ENCODE peak calls at places on chromosome 5, in four cellular contexts. J is neural progenitor cell, G is right atrium auricular region, S is GM12878. Z is an unnamed sample.

GRCh38 chr5:91214571-91214970 is 168.5 kb downstream of the ARRDC3 start:
- DNase-seq in J (no peak), G (no peak), S (no peak), Z (no peak)

GRCh38 chr5:177455036-177455660 is 8.5 kb downstream of the PRR7 start:
- DNase-seq in J (peak; percentile 94), G (no peak), S (no peak), Z (no peak)

GRCh38 chr5:178580556-178580955 is 9.6 kb downstream of the COL23A1 start:
- DNase-seq in J (no peak), G (peak; percentile 16), S (no peak), Z (no peak)

GRCh38 chr5:86837610-86838009 is 219.9 kb downstream of the COX7C start:
- DNase-seq in J (no peak), G (no peak), S (no peak), Z (no peak)

GRCh38 chr5:108102463-108102862 is 279.4 kb downstream of the FBXL17 start:
- DNase-seq in J (no peak), G (no peak), S (no peak), Z (no peak)

GRCh38 chr5:104498281-104498680 is 935.7 kb upstream of the NUDT12 start:
- DNase-seq in J (no peak), G (no peak), S (no peak), Z (no peak)

GRCh38 chr5:176653401-176653800 is 6.1 kb downstream of the TSPAN17 start:
- DNase-seq in J (no peak), G (no peak), S (peak; percentile 12), Z (no peak)

GRCh38 chr5:143634689-143635088 is 177.3 kb upstream of the HMHB1 start:
- DNase-seq in J (no peak), G (no peak), S (no peak), Z (no peak)

GRCh38 chr5:50711280-50711679 is 44.8 kb downstream of the PARP8 start:
- DNase-seq in J (no peak), G (no peak), S (peak; percentile 87), Z (no peak)

GRCh38 chr5:32964246-32964645 is 253.1 kb downstream of the NPR3 start:
- DNase-seq in J (no peak), G (no peak), S (no peak), Z (no peak)

DNA sequence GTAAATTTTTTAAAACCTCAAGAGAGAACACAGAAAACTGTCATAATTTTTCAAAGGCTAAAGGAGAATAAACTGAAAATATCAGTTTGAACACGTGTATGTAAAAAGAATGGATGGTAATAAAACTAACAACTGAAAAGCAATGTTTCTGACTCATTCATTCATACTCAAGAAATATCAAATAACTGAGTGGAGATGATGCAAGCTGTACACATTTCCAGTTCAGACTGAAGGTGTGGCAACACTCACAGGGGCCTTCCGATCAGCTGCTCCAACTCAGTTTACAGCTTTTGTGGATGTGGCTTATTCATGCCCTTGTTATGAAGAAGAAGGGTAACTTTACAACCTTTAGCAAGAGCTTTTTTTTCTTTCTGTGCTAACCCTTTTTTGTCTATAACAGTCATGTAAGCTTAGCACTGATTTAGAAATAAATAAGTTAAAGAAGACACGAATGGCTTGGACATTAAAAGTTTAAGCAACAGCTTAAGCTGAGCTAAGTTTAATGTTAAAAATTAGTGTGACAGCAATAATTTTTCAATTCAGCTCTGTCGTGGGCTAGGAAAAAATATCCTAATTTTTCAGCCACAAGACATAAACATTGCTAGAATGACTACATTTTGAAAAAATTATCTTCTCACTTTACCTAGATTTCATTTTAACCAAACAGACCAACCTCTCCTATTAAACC is 453.5 kb downstream of the RAB3C start:
- DNase-seq in J (no peak), G (peak; percentile 79), S (no peak), Z (no peak)
- H3K4me3 ChIP-seq in J (no peak overlapping the region), G (no peak overlapping the region), S (no peak overlapping the region), Z (peak overlapping the region; percentile 44)

DNA sequence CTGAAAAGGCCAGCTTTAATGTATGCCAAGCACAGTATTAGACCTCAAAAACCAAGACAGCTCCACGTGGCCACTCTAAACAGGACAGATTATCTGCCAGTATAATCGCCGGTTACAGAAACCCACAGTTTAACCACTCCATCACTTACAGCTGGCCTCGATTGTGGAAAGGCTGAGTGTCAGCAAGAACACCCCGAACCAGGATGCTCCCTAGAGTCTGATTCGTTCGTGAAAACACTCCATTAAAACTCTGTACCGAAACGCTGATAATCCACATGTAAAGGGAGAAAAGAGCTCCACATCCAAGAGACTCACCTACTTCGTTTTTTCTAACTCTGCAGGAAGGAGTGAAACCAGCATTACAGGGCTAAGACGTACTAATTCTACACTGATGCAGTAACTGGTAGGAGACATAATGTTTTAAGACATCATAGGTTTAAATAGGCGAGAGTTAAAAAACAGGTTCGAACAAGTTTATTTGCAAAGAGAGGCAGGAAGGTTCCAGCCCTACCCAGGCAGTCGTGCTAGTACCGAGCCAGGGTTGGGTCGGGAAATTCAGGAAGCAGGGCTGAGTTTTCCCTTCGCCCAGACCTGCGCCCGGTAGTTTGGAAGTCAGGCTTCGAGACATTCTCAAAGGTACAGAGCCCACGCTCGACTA is 952 bp downstream of the SERINC5 start:
- DNase-seq in J (no peak), G (no peak), S (no peak), Z (no peak)
- H3K27ac ChIP-seq in J (no peak overlapping the region), G (peak overlapping the region; percentile 96), S (no peak overlapping the region), Z (peak overlapping the region; percentile 77)

GRCh38 chr5:173714551-173715428 is 98.3 kb upstream of the BOD1 start:
- DNase-seq in J (no peak), G (no peak), S (no peak), Z (no peak)

GRCh38 chr5:173715607-173716006 is 99.2 kb upstream of the BOD1 start:
- DNase-seq in J (no peak), G (no peak), S (no peak), Z (no peak)

GRCh38 chr5:173717959-173718358 is 101.5 kb upstream of the BOD1 start:
- DNase-seq in J (no peak), G (no peak), S (no peak), Z (no peak)

GRCh38 chr5:173718469-173718868 is 102.0 kb upstream of the BOD1 start:
- DNase-seq in J (no peak), G (no peak), S (no peak), Z (no peak)

GRCh38 chr5:173716058-173716682 is 99.7 kb upstream of the BOD1 start:
- DNase-seq in J (no peak), G (no peak), S (no peak), Z (no peak)
- H3K4me3 ChIP-seq in J (no peak overlapping the region), G (no peak overlapping the region), S (no peak overlapping the region), Z (no peak overlapping the region)

DNA sequence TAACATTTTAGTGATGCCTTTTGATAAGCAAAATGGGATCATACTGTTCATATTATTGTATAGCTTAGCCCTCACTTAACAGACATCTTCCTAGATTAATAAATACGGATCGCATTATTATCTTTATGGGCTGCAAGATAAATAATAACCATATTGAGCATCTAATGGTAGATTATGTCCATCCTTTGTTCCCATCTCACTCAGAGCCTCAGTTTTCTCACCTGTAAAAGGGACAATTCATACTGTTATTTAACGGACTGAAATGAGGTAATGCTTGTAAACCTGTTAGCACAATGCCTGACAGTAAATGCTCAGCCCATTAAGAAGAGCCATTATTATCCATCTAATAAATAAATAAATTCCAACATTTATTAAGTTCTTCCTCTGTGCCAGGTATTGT is 3.0 kb upstream of the RPL26L1 start:
- DNase-seq in J (no peak), G (no peak), S (no peak), Z (no peak)
- H3K27ac ChIP-seq in J (no peak overlapping the region), G (no peak overlapping the region), S (no peak overlapping the region), Z (peak overlapping the region; percentile 16)

GRCh38 chr5:115963566-115963965 is 1.3 kb downstream of the LVRN start:
- DNase-seq in J (peak; percentile 33), G (no peak), S (no peak), Z (no peak)

GRCh38 chr5:115962565-115963402 is 509 bp downstream of the LVRN start:
- DNase-seq in J (peak; percentile 53), G (no peak), S (no peak), Z (no peak)

GRCh38 chr5:115956957-115957356 is 5.3 kb upstream of the LVRN start:
- DNase-seq in J (no peak), G (no peak), S (no peak), Z (no peak)

GRCh38 chr5:115961413-115962238 is 649 bp upstream of the LVRN start:
- DNase-seq in J (peak; percentile 34), G (no peak), S (no peak), Z (no peak)

DNA sequence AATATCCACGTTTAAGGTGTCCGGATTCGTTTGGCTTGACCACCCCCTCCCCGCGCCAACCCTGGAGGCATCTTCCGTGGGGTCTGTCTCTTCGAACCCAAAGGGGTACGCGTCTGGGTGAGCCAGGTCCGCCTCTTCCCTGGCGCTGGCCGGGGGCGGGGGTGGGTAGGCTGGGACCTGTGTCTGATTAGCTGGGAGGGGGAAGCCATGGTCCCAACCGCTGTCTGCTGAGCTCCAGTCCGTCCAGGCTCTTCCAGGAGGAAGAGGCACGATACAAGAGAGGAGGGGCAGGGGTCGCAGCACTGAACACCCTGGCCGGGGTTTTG is at the start of gene LVRN:
- DNase-seq in J (no peak), G (no peak), S (no peak), Z (no peak)
- H3K4me3 ChIP-seq in J (peak within 1 kb of the TSS; percentile 45), G (peak within 1 kb of the TSS; percentile 47), S (peak within 1 kb of the TSS; percentile 27), Z (peak within 1 kb of the TSS; percentile 67)

Z was measured in coronary artery.